ENCODE peak calls at places on chromosomes 2 and 18, in six cellular contexts. T is spleen, S is NB4, U is prostate gland, Z is ovary, H is body of pancreas. J is an unnamed sample.

GRCh38 chr2:47282621-47283272 is 120.2 kb upstream of the MSH2 start:
- DNase-seq in T (no peak), S (no peak), U (no peak), Z (no peak), H (no peak), J (no peak)

GRCh38 chr2:217325251-217325650 is 465.4 kb upstream of the TNP1 start:
- DNase-seq in T (no peak), S (no peak), U (no peak), Z (no peak), H (no peak), J (no peak)

GRCh38 chr2:10897956-10898355 is 13.8 kb upstream of the KCNF1 start:
- DNase-seq in T (no peak), S (no peak), U (no peak), Z (no peak), H (no peak), J (no peak)

GRCh38 chr2:239000089-239000488 is 152.2 kb downstream of the TWIST2 start:
- DNase-seq in T (peak; percentile 27), S (no peak), U (no peak), Z (no peak), H (no peak), J (no peak)

GRCh38 chr2:28444951-28445350 is 50.9 kb upstream of the PLB1 start:
- DNase-seq in T (no peak), S (no peak), U (no peak), Z (no peak), H (no peak), J (no peak)

GRCh38 chr2:145687445-145688104 is 1167.7 kb upstream of the ZEB2 start:
- DNase-seq in T (no peak), S (peak; percentile 15), U (no peak), Z (no peak), H (no peak), J (no peak)

GRCh38 chr2:187360286-187360685 is 87.8 kb downstream of the CALCRL start:
- DNase-seq in T (no peak), S (no peak), U (no peak), Z (no peak), H (no peak), J (no peak)

GRCh38 chr2:131034122-131035051 is 58.9 kb downstream of the FAM168B start:
- DNase-seq in T (peak; percentile 75), S (no peak), U (no peak), Z (peak; percentile 74), H (no peak), J (no peak)

GRCh38 chr2:107633580-107634147 is 193.0 kb upstream of the RGPD4 start:
- DNase-seq in T (no peak), S (peak; percentile 80), U (no peak), Z (no peak), H (no peak), J (no peak)

GRCh38 chr2:166134252-166135151 is 6.7 kb upstream of the SCN1A start:
- DNase-seq in T (no peak), S (no peak), U (no peak), Z (no peak), H (peak; percentile 29), J (no peak)

GRCh38 chr2:132542953-132543569 is 126.5 kb downstream of the GPR39 start:
- DNase-seq in T (no peak), S (no peak), U (no peak), Z (no peak), H (no peak), J (no peak)

GRCh38 chr2:213042262-213042661 is 109.2 kb downstream of the IKZF2 start:
- DNase-seq in T (no peak), S (no peak), U (no peak), Z (no peak), H (no peak), J (no peak)

GRCh38 chr18:31508781-31509180 is 10.8 kb downstream of the DSG2 start:
- DNase-seq in T (no peak), S (no peak), U (no peak), Z (no peak), H (no peak), J (no peak)

GRCh38 chr18:37489011-37489410 is 76.6 kb downstream of the CELF4 start:
- DNase-seq in T (no peak), S (no peak), U (no peak), Z (no peak), H (no peak), J (no peak)

GRCh38 chr2:151053661-151053990 is 208.0 kb downstream of the RBM43 start:
- DNase-seq in T (no peak), S (no peak), U (no peak), Z (no peak), H (no peak), J (no peak)

GRCh38 chr18:79427368-79428225 is 31.9 kb downstream of the NFATC1 start:
- DNase-seq in T (no peak), S (no peak), U (no peak), Z (no peak), H (no peak), J (no peak)

GRCh38 chr2:240957656-240958365 is 40.6 kb upstream of the SNED1 start:
- DNase-seq in T (no peak), S (no peak), U (no peak), Z (peak; percentile 82), H (no peak), J (peak; percentile 13)

GRCh38 chr2:173706936-173707335 is 258.2 kb downstream of the SP3 start:
- DNase-seq in T (no peak), S (no peak), U (no peak), Z (no peak), H (no peak), J (no peak)

GRCh38 chr18:79866889-79867574 is 69.3 kb downstream of the KCNG2 start:
- DNase-seq in T (peak; percentile 24), S (no peak), U (no peak), Z (no peak), H (no peak), J (peak; percentile 62)

GRCh38 chr2:675460-675859 is 1.7 kb downstream of the TMEM18 start:
- DNase-seq in T (peak; percentile 87), S (no peak), U (no peak), Z (no peak), H (no peak), J (no peak)

GRCh38 chr2:215966274-215966673 is 47.1 kb downstream of the MREG start:
- DNase-seq in T (no peak), S (peak; percentile 25), U (no peak), Z (no peak), H (no peak), J (no peak)

GRCh38 chr2:190178066-190178722 is 115.7 kb upstream of the MSTN start:
- DNase-seq in T (no peak), S (no peak), U (no peak), Z (no peak), H (no peak), J (peak; percentile 68)

GRCh38 chr2:58866040-58866439 is 624.9 kb upstream of the FANCL start:
- DNase-seq in T (no peak), S (no peak), U (no peak), Z (no peak), H (no peak), J (no peak)

GRCh38 chr2:441258-442023 is 153.6 kb upstream of the ALKAL2 start:
- DNase-seq in T (no peak), S (no peak), U (no peak), Z (no peak), H (no peak), J (no peak)

GRCh38 chr18:36561046-36561445 is 263.5 kb downstream of the FHOD3 start:
- DNase-seq in T (no peak), S (no peak), U (no peak), Z (no peak), H (no peak), J (no peak)

GRCh38 chr2:191942114-191943103 is 95.5 kb upstream of the CAVIN2 start:
- DNase-seq in T (no peak), S (no peak), U (peak; percentile 44), Z (no peak), H (no peak), J (no peak)

DNA sequence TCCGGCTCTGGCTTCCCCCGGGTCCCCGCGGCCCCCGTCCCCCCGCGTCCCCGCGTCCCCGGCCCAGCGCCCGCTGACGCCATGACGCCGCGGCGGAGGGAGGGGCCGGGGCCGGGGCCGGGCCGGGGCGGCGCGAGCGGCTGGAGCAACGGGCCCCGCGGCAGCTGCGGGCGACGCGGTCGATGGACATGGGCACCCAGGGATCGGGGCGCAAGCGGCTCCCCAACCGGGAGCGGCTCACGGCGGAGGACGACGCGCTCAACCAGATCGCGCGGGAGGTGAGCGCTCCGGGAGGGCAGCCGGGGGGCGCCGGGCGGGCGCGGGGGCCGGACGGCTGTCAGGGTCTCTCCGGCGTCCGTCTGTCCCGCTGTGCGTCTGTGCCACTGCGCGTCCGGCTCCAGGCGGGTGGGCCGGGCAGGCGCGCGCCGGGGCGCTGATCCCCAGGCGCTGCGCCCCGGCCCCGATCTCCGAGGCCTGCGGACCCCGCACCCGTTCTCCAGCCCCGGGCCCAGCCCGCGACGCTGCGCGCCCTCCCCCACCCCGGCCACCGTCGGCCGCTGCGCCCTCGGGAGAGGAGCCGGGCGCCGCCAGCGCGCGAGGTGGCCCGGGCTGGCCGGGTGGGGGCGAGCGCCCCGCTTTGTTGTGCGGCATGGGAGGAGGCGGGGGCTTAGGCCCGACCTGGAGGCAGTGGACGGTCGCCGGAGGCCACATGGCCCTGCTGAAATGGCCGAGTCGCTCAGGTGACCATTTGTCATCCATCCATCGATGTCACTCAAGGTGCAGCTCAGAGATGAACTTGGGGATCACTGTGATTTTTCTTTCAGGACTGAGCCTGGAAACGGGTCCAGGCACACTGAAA is at the start of gene LRRFIP1:
- DNase-seq in T (peak; percentile 81), S (no peak), U (no peak), Z (peak; percentile 66), H (peak; percentile 49), J (no peak)
- TF ChIP-seq POLR2A in T (no peak), S (no peak), U (no peak), Z (peak; percentile 34), H (peak; percentile 12), J (no peak)

GRCh38 chr2:236569593-236569973 is at the start of gene ACKR3:
- DNase-seq in T (peak; percentile 92), S (peak; percentile 58), U (peak; percentile 78), Z (peak; percentile 62), H (peak; percentile 83), J (peak; percentile 71)
- H3K4me3 ChIP-seq in T (peak within 1 kb of the TSS; percentile 43), S (no peak within 1 kb of the TSS), U (peak within 1 kb of the TSS; percentile 4), Z (peak within 1 kb of the TSS; percentile 42), H (peak within 1 kb of the TSS; percentile 23), J (peak within 1 kb of the TSS; percentile 6)

GRCh38 chr2:180847073-180847472 is 133.3 kb upstream of the UBE2E3 start:
- DNase-seq in T (no peak), S (no peak), U (no peak), Z (no peak), H (no peak), J (no peak)
- TF ChIP-seq CTCF in T (no peak), S (no peak), U (no peak), Z (no peak), H (no peak), J (no peak)

GRCh38 chr2:177229448-177230242 is 17.1 kb downstream of the HNRNPA3 start:
- DNase-seq in T (no peak), S (peak; percentile 20), U (no peak), Z (no peak), H (no peak), J (no peak)

GRCh38 chr2:177221970-177222369 is 9.4 kb downstream of the HNRNPA3 start:
- DNase-seq in T (no peak), S (no peak), U (no peak), Z (no peak), H (no peak), J (no peak)

GRCh38 chr2:177231270-177231669 is 18.7 kb downstream of the HNRNPA3 start:
- DNase-seq in T (no peak), S (no peak), U (no peak), Z (no peak), H (no peak), J (no peak)

GRCh38 chr2:177221534-177221933 is 8.9 kb downstream of the HNRNPA3 start:
- DNase-seq in T (no peak), S (no peak), U (no peak), Z (no peak), H (no peak), J (no peak)

GRCh38 chr2:177225965-177226360 is 13.4 kb downstream of the HNRNPA3 start:
- DNase-seq in T (no peak), S (peak; percentile 25), U (no peak), Z (no peak), H (no peak), J (no peak)
- TF ChIP-seq POLR2A in T (no peak), S (no peak), U (no peak), Z (no peak), H (no peak), J (no peak)